ENCODE peak calls at places on chromosomes 7 and 10, in nine cellular contexts. D is fibroblast of villous mesenchyme; R is CD4-positive, alpha-beta T cell; T is uterus; S is omental fat pad; V is GM12864; O is cardiac fibroblast; F is RWPE2; A is tibial nerve. P is an unnamed sample.
A peak's percentile ranks its signal among the peaks of the same experiment; 100 is the strongest.

GRCh38 chr7:73932364-73932763 is 71.4 kb downstream of the TMEM270 start:
- DNase-seq in D (no peak), R (no peak), T (no peak), S (no peak), V (no peak), O (no peak), F (no peak), A (no peak), P (no peak)

GRCh38 chr10:128631801-128632241 is 505.6 kb upstream of the MKI67 start:
- DNase-seq in D (peak; percentile 10), R (no peak), T (no peak), S (no peak), V (no peak), O (peak; percentile 10), F (no peak), A (no peak), P (peak; percentile 23)

GRCh38 chr10:124696446-124697392 is 47.5 kb downstream of the FAM53B start:
- DNase-seq in D (no peak), R (no peak), T (no peak), S (no peak), V (no peak), O (no peak), F (no peak), A (no peak), P (peak; percentile 81)

GRCh38 chr10:123140983-123141390 is 5.2 kb downstream of the HMX3 start:
- DNase-seq in D (no peak), R (no peak), T (no peak), S (no peak), V (no peak), O (no peak), F (no peak), A (no peak), P (no peak)

GRCh38 chr10:75926763-75927162 is 495.3 kb downstream of the LRMDA start:
- DNase-seq in D (peak; percentile 39), R (no peak), T (no peak), S (no peak), V (no peak), O (no peak), F (no peak), A (no peak), P (no peak)

GRCh38 chr10:28838908-28839307 is 161.6 kb downstream of the BAMBI start:
- DNase-seq in D (peak; percentile 65), R (no peak), T (no peak), S (no peak), V (no peak), O (peak; percentile 34), F (no peak), A (no peak), P (no peak)

GRCh38 chr7:86823769-86824168 is 180.1 kb downstream of the GRM3 start:
- DNase-seq in D (no peak), R (no peak), T (no peak), S (no peak), V (no peak), O (no peak), F (no peak), A (no peak), P (no peak)

GRCh38 chr10:113329121-113329596 is 223.7 kb upstream of the HABP2 start:
- DNase-seq in D (peak; percentile 56), R (no peak), T (no peak), S (no peak), V (no peak), O (peak; percentile 69), F (no peak), A (no peak), P (no peak)

GRCh38 chr7:114885836-114886235 is 36.1 kb upstream of the MDFIC start:
- DNase-seq in D (no peak), R (no peak), T (no peak), S (no peak), V (no peak), O (peak; percentile 18), F (no peak), A (no peak), P (no peak)

GRCh38 chr7:1136841-1137516 is 23.0 kb downstream of the ZFAND2A start:
- DNase-seq in D (no peak), R (no peak), T (no peak), S (peak; percentile 11), V (no peak), O (no peak), F (no peak), A (no peak), P (no peak)

DNA sequence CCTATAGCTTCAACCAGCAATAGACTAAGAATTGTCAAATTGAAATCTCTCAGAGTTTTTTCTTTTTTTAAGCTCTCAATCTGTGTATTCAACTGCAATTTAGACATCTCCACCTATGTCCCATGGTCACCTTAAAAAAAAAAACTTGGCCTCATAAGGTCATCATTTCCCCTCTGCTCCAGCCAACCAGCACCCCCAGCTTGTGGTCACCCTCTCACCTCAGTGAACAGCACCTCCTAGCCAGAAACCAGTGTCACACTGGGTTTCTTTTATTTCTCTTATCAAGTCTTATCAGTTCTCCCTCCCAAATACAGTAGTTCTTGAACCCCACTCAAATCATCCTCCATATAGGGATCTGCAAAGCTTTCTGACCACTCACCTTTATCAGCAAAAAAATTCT is 4.0 kb downstream of the ITGB1 start:
- DNase-seq in D (no peak), R (no peak), T (no peak), S (no peak), V (no peak), O (peak; percentile 15), F (no peak), A (no peak), P (peak; percentile 38)
- TF ChIP-seq CTCF in D (no peak), R (no peak), T (no peak), S (no peak), V (no peak), O (peak; percentile 5), F (peak; percentile 11), A (no peak), P (no peak)

GRCh38 chr7:156131881-156132280 is 319.6 kb upstream of the SHH start:
- DNase-seq in D (no peak), R (no peak), T (no peak), S (no peak), V (no peak), O (no peak), F (no peak), A (no peak), P (no peak)
- TF ChIP-seq CTCF in D (no peak), R (no peak), T (no peak), S (no peak), V (no peak), O (no peak), F (no peak), A (no peak), P (no peak)

GRCh38 chr10:110409488-110409887 is 88.2 kb upstream of the DUSP5 start:
- DNase-seq in D (no peak), R (no peak), T (no peak), S (no peak), V (no peak), O (no peak), F (no peak), A (no peak), P (no peak)

GRCh38 chr10:110408943-110409342 is 88.8 kb upstream of the DUSP5 start:
- DNase-seq in D (no peak), R (no peak), T (no peak), S (no peak), V (no peak), O (no peak), F (no peak), A (no peak), P (no peak)

GRCh38 chr10:110411047-110411410 is 86.7 kb upstream of the DUSP5 start:
- DNase-seq in D (peak; percentile 77), R (no peak), T (peak; percentile 49), S (no peak), V (no peak), O (peak; percentile 68), F (peak; percentile 79), A (no peak), P (no peak)

GRCh38 chr10:110410329-110411046 is 87.2 kb upstream of the DUSP5 start:
- DNase-seq in D (peak; percentile 92), R (no peak), T (peak; percentile 64), S (peak; percentile 57), V (no peak), O (peak; percentile 98), F (peak; percentile 96), A (no peak), P (no peak)

DNA sequence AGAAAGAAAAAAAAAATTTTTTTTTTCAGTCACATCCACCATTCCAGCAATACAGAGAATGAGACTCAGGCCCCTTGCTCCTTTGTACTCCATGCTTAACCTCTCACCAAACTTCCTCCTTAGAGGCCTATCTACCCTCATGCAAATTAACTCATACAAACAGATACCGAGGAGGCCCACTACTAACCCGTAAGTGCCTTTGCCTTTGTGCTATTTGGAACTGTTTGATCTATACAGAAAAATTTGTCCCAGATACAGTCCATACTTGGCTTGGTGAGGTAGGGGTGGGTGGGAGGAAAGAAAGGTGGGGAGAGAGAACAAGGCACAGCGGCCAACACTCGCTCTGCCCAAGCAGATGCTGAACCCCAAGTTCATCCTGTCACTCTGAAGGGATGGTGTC is 87.8 kb upstream of the DUSP5 start:
- DNase-seq in D (no peak), R (no peak), T (no peak), S (no peak), V (no peak), O (no peak), F (no peak), A (no peak), P (peak; percentile 50)
- TF ChIP-seq CTCF in D (no peak), R (no peak), T (no peak), S (no peak), V (no peak), O (no peak), F (no peak), A (no peak), P (no peak)

DNA sequence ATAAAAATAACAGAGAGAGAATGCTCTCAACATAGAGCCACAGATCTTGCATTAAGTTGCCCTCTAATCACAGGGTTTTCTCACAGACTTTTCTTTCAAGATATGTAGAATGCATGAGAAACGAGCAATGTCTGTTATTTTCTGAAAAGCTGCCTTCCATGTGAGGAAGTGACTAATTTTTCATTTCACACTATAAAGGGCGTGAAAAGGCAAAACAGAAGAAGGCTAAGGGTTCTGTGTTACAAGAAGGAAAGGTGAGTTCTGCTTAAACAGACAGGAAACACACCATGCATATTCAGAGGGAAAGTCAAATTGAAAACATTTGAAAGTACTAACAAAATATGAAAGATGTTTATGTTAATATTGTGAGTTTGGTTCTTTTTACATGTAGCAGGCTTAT is 189.2 kb downstream of the SEMA3D start:
- DNase-seq in D (no peak), R (no peak), T (no peak), S (no peak), V (no peak), O (no peak), F (no peak), A (no peak), P (no peak)
- TF ChIP-seq CTCF in D (no peak), R (no peak), T (no peak), S (no peak), V (no peak), O (no peak), F (no peak), A (no peak), P (no peak)

GRCh38 chr7:28364082-28364481 is 48.2 kb upstream of the CREB5 start:
- DNase-seq in D (no peak), R (no peak), T (no peak), S (no peak), V (no peak), O (peak; percentile 24), F (no peak), A (no peak), P (no peak)

GRCh38 chr7:28358423-28358868 is 53.9 kb upstream of the CREB5 start:
- DNase-seq in D (peak; percentile 86), R (no peak), T (no peak), S (no peak), V (no peak), O (peak; percentile 94), F (no peak), A (no peak), P (no peak)

GRCh38 chr7:28360739-28361138 is 51.6 kb upstream of the CREB5 start:
- DNase-seq in D (no peak), R (no peak), T (no peak), S (no peak), V (no peak), O (no peak), F (no peak), A (no peak), P (no peak)

GRCh38 chr7:28362812-28363211 is 49.5 kb upstream of the CREB5 start:
- DNase-seq in D (no peak), R (no peak), T (no peak), S (no peak), V (no peak), O (peak; percentile 27), F (no peak), A (no peak), P (no peak)
- TF ChIP-seq CTCF in D (peak; percentile 20), R (no peak), T (no peak), S (no peak), V (peak; percentile 33), O (peak; percentile 25), F (peak; percentile 31), A (no peak), P (no peak)